ENCODE peak calls at places on chromosomes 12 and 14, in nine cellular contexts. X is BE2C, A is lung, E is IMR-90, C is prostate gland, L is left ventricle myocardium inferior, M is thoracic aorta, R is hepatocyte, K is cardiac muscle cell. Q is an unnamed sample. For H3K4me1, the result is how much of the 10 kb centered on the place peaks cover.

GRCh38 chr14:93073833-93074769 is 41.6 kb downstream of the ITPK1 start:
- DNase-seq in X (no peak), M (no peak), L (peak), R (no peak), K (peak), E (peak), A (peak), C (no peak), Q (no peak)

GRCh38 chr12:92362785-92363184 is 217.1 kb upstream of the BTG1 start:
- DNase-seq in L (no peak), C (no peak), M (no peak), R (no peak), K (no peak), A (no peak), E (no peak), X (no peak), Q (no peak)

GRCh38 chr12:46770501-46771183 is 55.2 kb downstream of the SLC38A4 start:
- DNase-seq in A (no peak), E (peak), X (no peak), L (no peak), K (peak), R (peak), M (no peak), C (no peak), Q (peak)

GRCh38 chr12:28936221-28936620 is 212.9 kb upstream of the FAR2 start:
- DNase-seq in L (no peak), E (no peak), R (no peak), M (no peak), X (no peak), C (no peak), K (no peak), A (no peak), Q (no peak)

GRCh38 chr14:104120281-104120741 is 18.1 kb upstream of the KIF26A start:
- DNase-seq in K (no peak), L (no peak), E (no peak), M (no peak), X (no peak), C (no peak), R (no peak), A (no peak), Q (no peak)

GRCh38 chr12:11706509-11707331 is 57.2 kb downstream of the ETV6 start:
- DNase-seq in L (no peak), E (peak), K (no peak), R (peak), X (no peak), C (peak), M (no peak), A (no peak), Q (no peak)

GRCh38 chr12:13163868-13164267 is 32.7 kb upstream of the EMP1 start:
- DNase-seq in L (no peak), M (no peak), K (no peak), E (no peak), X (no peak), A (peak), C (no peak), R (no peak), Q (no peak)

GRCh38 chr14:104138891-104139459 is 588 bp downstream of the KIF26A start:
- DNase-seq in K (no peak), X (no peak), E (no peak), A (no peak), R (no peak), L (peak), M (no peak), C (no peak), Q (peak)

GRCh38 chr12:114018669-114019068 is 52.5 kb upstream of the RBM19 start:
- DNase-seq in X (no peak), A (no peak), C (peak), E (peak), R (no peak), L (no peak), K (peak), M (no peak), Q (no peak)

GRCh38 chr12:63816031-63816430 is 28.5 kb upstream of the SRGAP1 start:
- DNase-seq in X (no peak), L (no peak), K (no peak), E (no peak), A (no peak), R (no peak), C (no peak), M (no peak), Q (no peak)

GRCh38 chr12:70393787-70394519 is 27.9 kb downstream of the KCNMB4 start:
- DNase-seq in R (no peak), X (no peak), C (no peak), L (no peak), M (no peak), E (peak), K (peak), A (no peak), Q (no peak)

GRCh38 chr14:54722791-54723432 is 156.0 kb downstream of the SAMD4A start:
- DNase-seq in K (peak), X (peak), C (no peak), M (no peak), L (no peak), A (no peak), E (peak), R (peak), Q (peak)

GRCh38 chr12:122834921-122835692 is at the start of gene HIP1R:
- DNase-seq in A (no peak), L (no peak), C (peak), K (no peak), M (no peak), X (no peak), R (peak), E (no peak), Q (peak)

GRCh38 chr12:29414368-29414767 is 33.4 kb upstream of the ERGIC2 start:
- DNase-seq in L (no peak), R (no peak), A (no peak), C (no peak), K (no peak), X (no peak), E (peak), M (no peak), Q (no peak)

GRCh38 chr12:109716092-109716479 is 2.5 kb downstream of the FAM222A start:
- DNase-seq in R (no peak), L (no peak), K (no peak), E (no peak), C (no peak), M (no peak), X (peak), A (no peak), Q (no peak)

GRCh38 chr12:109713187-109713984 is at the start of gene FAM222A:
- DNase-seq in A (peak), L (peak), X (peak), E (peak), C (peak), M (peak), K (peak), R (peak), Q (peak)

GRCh38 chr12:109715310-109716091 is 1.9 kb downstream of the FAM222A start:
- DNase-seq in K (peak), R (no peak), L (peak), X (peak), M (no peak), C (no peak), A (no peak), E (no peak), Q (peak)

GRCh38 chr12:109714141-109714912 is 702 bp downstream of the FAM222A start:
- DNase-seq in C (peak), K (peak), E (peak), R (peak), M (no peak), X (peak), A (peak), L (peak), Q (peak)

DNA sequence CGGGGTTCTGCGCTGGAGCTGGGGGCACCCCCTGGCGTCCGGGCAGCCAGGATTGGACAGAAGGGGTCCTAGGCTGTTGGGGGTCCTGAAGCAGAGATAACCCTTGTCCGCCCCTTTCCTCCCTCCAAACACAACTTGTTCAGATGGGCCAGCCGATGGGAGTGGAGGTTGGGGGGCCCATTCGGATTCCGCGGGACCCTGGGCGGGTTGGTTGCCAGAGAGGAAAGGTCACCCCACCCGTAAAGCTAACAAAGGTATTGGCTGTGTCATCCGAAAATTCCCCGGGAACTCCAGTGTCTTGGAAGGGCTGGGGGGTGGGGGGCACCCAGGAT is 1.3 kb downstream of the FAM222A start:
- DNase-seq in L (no peak), R (no peak), X (no peak), C (no peak), K (no peak), M (no peak), E (no peak), A (no peak), Q (no peak)
- H3K4me3 ChIP-seq in L (peak), R (peak), X (peak), C (peak), K (peak), M (peak), E (no peak), A (peak), Q (peak)

DNA sequence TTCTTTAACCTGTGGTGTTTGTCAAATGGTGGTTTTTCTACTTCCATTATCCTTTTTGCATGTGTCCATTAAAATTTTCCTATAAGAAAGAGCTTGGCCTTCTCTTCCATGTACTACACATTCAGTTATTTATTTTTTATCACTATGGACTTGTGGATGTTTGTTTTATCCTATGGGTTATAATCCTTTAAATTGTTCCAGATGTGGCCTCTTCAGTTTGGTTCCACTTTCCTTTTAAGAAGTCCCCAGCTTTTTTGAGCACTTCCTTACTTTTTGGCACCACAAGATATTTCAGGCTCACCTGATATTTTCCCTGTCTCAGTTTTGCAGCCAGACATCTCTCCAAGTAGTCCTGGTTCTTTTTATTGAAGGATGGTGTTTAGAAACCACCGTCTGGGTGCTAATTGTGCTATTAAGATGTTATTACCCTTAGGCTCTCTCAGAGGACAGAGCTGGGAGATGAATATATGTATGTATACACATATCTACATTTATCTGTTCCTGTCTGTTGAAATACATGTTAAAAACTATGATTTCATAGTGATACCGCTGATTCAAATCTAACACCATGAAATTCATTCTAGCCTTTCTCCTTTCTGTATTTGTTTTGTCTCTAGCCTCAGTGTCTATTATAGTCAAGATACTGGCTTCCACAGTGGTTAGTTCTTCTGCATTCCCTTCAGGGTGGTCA is 408.5 kb upstream of the RGS6 start:
- DNase-seq in A (no peak), X (no peak), K (no peak), E (peak), C (no peak), R (no peak), M (no peak), L (no peak), Q (no peak)
- H3K4me1 ChIP-seq in A (under half), X (under half), K (under half), E (under half), C (under half), R (under half), M (under half), L (under half), Q (under half)

DNA sequence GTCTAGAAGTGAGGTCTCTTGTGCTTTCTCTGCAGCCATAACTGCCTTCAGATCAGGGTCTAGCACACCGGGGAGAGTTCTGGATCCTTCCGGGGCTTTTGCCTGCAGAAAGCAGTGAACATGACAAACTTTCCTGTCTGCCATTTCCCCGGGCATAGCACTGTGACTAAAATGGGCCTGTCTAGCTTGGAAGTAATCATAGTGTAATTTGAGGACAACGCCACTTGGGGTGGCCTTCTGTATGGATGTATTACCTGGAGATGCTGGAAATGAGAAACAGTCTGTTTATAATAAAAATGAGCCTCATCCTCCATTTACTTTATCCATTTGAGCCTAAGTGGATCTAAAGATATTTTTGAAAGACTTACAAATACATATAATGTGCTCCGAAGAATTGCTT is 453.7 kb downstream of the VRK1 start:
- DNase-seq in E (no peak), X (no peak), K (no peak), M (no peak), A (no peak), R (no peak), L (no peak), C (no peak), Q (no peak)
- TF ChIP-seq CTCF in E (no peak), X (no peak), K (no peak), M (no peak), A (no peak), R (no peak), L (no peak), C (no peak), Q (no peak)

DNA sequence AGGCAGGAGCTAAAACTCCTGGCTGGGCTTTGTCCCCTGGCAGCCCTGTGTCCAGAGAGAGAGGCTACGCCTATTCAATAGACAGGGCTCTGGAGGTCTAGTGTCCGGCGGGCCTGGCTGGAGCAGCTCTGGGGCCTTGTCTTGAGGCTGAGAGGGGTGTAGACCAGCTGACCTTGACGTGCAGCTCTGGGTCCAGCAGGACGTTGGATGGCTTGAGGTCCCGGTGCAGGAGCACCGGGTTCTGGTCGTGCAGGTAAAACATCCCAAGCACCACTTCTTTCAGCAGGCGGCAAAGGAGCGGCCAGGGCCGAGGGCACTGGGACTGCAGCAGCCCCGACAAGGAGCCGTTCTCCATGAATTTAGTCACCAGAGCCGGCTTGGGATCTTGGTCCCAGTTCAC is 948 bp downstream of the RIPK3 start:
- DNase-seq in A (no peak), M (no peak), E (no peak), R (no peak), L (no peak), C (no peak), X (no peak), K (no peak), Q (no peak)
- H3K4me3 ChIP-seq in A (no peak), M (peak), E (no peak), R (no peak), L (peak), C (no peak), X (no peak), K (no peak), Q (peak)

DNA sequence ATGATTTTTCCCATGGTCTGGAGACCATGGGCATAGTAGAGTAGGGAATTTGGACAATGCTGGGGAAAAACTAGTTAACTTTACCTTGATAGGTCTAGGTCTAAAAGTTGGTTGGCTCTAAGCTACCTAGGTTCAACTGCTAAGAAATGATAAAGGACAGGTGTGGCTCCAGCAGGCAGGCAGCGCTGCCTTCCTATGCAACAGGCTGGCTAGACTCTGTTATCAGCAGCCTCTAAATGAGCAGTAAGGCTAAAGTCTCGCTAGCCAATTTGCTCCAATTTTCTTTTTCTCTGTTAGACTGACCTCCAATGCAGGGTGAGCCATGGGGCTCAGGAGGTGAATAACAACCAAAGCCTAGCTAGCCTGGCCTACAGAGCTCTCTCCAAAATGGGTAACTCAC is 26.4 kb downstream of the DMAC2L start:
- DNase-seq in K (no peak), R (no peak), E (no peak), M (no peak), C (no peak), X (no peak), A (no peak), L (no peak), Q (no peak)
- H3K4me1 ChIP-seq in K (under half), R (under half), E (under half), M (under half), C (under half), X (under half), A (under half), L (half or more), Q (under half)

GRCh38 chr14:99321236-99321925 is 49.4 kb upstream of the BCL11B start:
- DNase-seq in K (no peak), M (no peak), R (no peak), L (no peak), E (no peak), X (no peak), C (no peak), A (no peak), Q (no peak)
- TF ChIP-seq CTCF in K (no peak), M (no peak), R (no peak), L (no peak), E (no peak), X (no peak), C (no peak), A (no peak), Q (no peak)

GRCh38 chr14:60647081-60647836 is 2.0 kb downstream of the SIX1 start:
- DNase-seq in A (no peak), X (no peak), C (peak), L (no peak), K (peak), E (peak), R (peak), M (no peak), Q (peak)
- H3K4me3 ChIP-seq in A (no peak), X (no peak), C (peak), L (peak), K (peak), E (peak), R (peak), M (peak), Q (peak)

GRCh38 chr14:96905065-96905464 is 107.9 kb downstream of the VRK1 start:
- DNase-seq in K (no peak), L (no peak), A (no peak), C (no peak), E (no peak), X (no peak), R (no peak), M (no peak), Q (no peak)

GRCh38 chr14:96903444-96904023 is 106.4 kb downstream of the VRK1 start:
- DNase-seq in M (no peak), A (no peak), K (no peak), L (no peak), X (no peak), C (no peak), R (no peak), E (no peak), Q (no peak)

GRCh38 chr14:96904201-96904600 is 107.0 kb downstream of the VRK1 start:
- DNase-seq in K (no peak), L (no peak), X (no peak), A (no peak), R (no peak), C (no peak), M (no peak), E (peak), Q (no peak)

GRCh38 chr14:96902004-96902403 is 104.8 kb downstream of the VRK1 start:
- DNase-seq in R (no peak), C (no peak), X (no peak), K (no peak), L (no peak), E (no peak), M (no peak), A (peak), Q (no peak)

GRCh38 chr14:96901227-96901626 is 104.0 kb downstream of the VRK1 start:
- DNase-seq in L (no peak), C (no peak), R (no peak), E (no peak), A (peak), K (no peak), X (no peak), M (no peak), Q (no peak)
- H3K4me1 ChIP-seq in L (under half), C (under half), R (under half), E (under half), A (under half), K (under half), X (under half), M (under half), Q (under half)

DNA sequence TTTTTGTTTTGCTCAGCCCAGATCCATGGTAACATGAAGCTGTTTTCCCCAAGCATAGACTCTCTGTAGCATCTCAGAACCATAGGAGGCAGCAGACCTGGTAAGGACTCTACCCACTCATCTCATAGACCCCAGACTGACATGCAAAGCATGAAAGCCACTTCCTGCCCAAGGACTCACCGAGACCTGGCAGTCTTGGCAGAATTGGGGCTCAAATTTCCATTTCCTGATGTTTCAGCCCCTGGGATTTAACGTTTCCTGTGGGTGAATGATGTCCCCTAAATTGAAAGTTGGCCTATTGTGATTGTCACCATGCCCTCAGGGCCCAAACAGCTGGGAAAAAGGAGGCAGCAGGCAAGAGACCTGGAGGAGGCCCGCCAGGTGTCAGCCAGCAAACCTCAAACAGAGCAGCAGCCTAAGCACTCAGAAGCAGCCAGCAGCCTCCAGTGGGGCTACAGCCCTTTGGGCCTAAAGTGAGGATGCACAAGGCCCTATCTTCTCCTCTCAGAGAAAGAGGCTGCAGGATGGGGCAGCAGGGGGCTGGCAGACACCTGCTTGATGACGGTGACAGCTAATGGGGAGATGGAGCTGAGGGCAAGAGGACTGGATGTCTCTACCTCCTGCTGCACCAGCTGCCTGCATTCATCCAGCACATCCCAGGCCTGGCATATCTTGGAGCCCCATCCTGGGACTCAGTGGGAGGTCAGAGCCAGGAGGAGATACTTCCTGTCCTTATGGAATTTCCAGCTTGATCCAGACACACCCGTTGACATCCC is 8.5 kb downstream of the KRT85 start:
- DNase-seq in R (no peak), X (no peak), E (no peak), M (no peak), K (no peak), A (no peak), C (no peak), L (no peak), Q (no peak)
- TF ChIP-seq CTCF in R (no peak), X (no peak), E (no peak), M (no peak), K (no peak), A (no peak), C (no peak), L (no peak), Q (no peak)

Q was measured in neural progenitor cell.